ENCODE peak calls at places on chromosomes 3 and 15, in eight cellular contexts. I, N, L, Y, M, D, J and T are unnamed samples.

GRCh38 chr3:79729096-79729495 is 38.7 kb downstream of the ROBO1 start:
- DNase-seq in Y (no peak), I (no peak), M (no peak), J (no peak), L (no peak), N (peak; percentile 54), D (no peak), T (peak; percentile 88)

GRCh38 chr3:113606539-113607218 is 74.3 kb downstream of the SIDT1 start:
- DNase-seq in D (no peak), L (peak; percentile 1), M (no peak), N (no peak), J (no peak), Y (no peak), I (peak; percentile 95), T (no peak)

GRCh38 chr15:58988011-58988785 is 735 bp downstream of the RNF111 start:
- DNase-seq in L (peak; percentile 59), J (peak; percentile 67), N (peak; percentile 56), Y (peak; percentile 74), M (peak; percentile 84), D (peak; percentile 38), I (peak; percentile 87), T (no peak)

GRCh38 chr15:33840615-33841014 is 127.7 kb upstream of the CHRM5 start:
- DNase-seq in L (no peak), N (no peak), Y (no peak), J (no peak), D (no peak), I (no peak), M (no peak), T (no peak)

GRCh38 chr3:143081844-143082778 is 37.5 kb upstream of the CHST2 start:
- DNase-seq in D (no peak), J (no peak), I (peak; percentile 34), Y (no peak), M (no peak), N (no peak), L (no peak), T (no peak)

GRCh38 chr3:33250712-33251111 is 26.5 kb upstream of the FBXL2 start:
- DNase-seq in L (no peak), I (no peak), J (no peak), M (no peak), D (no peak), N (no peak), Y (no peak), T (peak; percentile 8)

GRCh38 chr3:84904819-84905555 is 53.8 kb upstream of the CADM2 start:
- DNase-seq in N (no peak), Y (peak; percentile 56), I (no peak), M (no peak), J (no peak), L (no peak), D (no peak), T (no peak)

GRCh38 chr3:64030741-64031140 is 7.4 kb upstream of the PSMD6 start:
- DNase-seq in L (peak; percentile 75), M (peak; percentile 78), I (peak; percentile 75), N (peak; percentile 72), D (peak; percentile 54), Y (peak; percentile 88), J (peak; percentile 49), T (no peak)

GRCh38 chr3:38834110-38834509 is 18.1 kb upstream of the SCN10A start:
- DNase-seq in I (peak; percentile 71), J (no peak), L (no peak), Y (peak; percentile 53), N (peak; percentile 87), D (peak; percentile 19), M (peak; percentile 75), T (peak; percentile 70)

GRCh38 chr15:42038401-42038800 is 17.6 kb upstream of the PLA2G4E start:
- DNase-seq in L (no peak), N (no peak), D (no peak), Y (no peak), M (no peak), I (no peak), J (no peak), T (no peak)

GRCh38 chr3:54909236-54909635 is 18.6 kb downstream of the LRTM1 start:
- DNase-seq in I (no peak), D (no peak), J (no peak), L (no peak), M (no peak), Y (no peak), N (no peak), T (no peak)

GRCh38 chr3:48493203-48493501 is 10.8 kb downstream of the SHISA5 start:
- DNase-seq in I (no peak), N (no peak), Y (no peak), J (no peak), D (no peak), L (no peak), M (peak; percentile 39), T (no peak)

GRCh38 chr3:46209751-46210470 is 1.8 kb upstream of the CCR1 start:
- DNase-seq in L (no peak), D (no peak), N (peak; percentile 36), M (no peak), I (no peak), Y (no peak), J (no peak), T (no peak)

GRCh38 chr3:170572665-170573253 is 13.1 kb downstream of the SLC7A14 start:
- DNase-seq in Y (no peak), J (no peak), D (no peak), N (peak; percentile 94), M (no peak), L (no peak), I (no peak), T (peak; percentile 24)

GRCh38 chr3:32423956-32424558 is 32.4 kb downstream of the CMTM7 start:
- DNase-seq in J (no peak), Y (no peak), L (no peak), M (no peak), I (peak; percentile 39), D (no peak), N (no peak), T (no peak)

GRCh38 chr3:179702271-179702947 is 49.6 kb downstream of the USP13 start:
- DNase-seq in L (no peak), D (no peak), J (no peak), N (no peak), Y (no peak), M (no peak), I (no peak), T (no peak)

GRCh38 chr15:35090104-35090807 is 5.2 kb upstream of the NANOGP8 start:
- DNase-seq in I (no peak), L (no peak), N (no peak), J (no peak), D (no peak), Y (no peak), M (no peak), T (no peak)

GRCh38 chr3:72651498-72651897 is 196.7 kb downstream of the SHQ1 start:
- DNase-seq in I (no peak), D (no peak), N (no peak), M (no peak), L (no peak), Y (no peak), J (no peak), T (no peak)

GRCh38 chr3:29065211-29065785 is 215.6 kb upstream of the RBMS3 start:
- DNase-seq in D (peak; percentile 85), L (no peak), J (no peak), Y (peak; percentile 45), N (peak; percentile 94), I (no peak), M (peak; percentile 89), T (peak; percentile 99)

GRCh38 chr3:186939536-186939935 is 9.2 kb downstream of the ST6GAL1 start:
- DNase-seq in D (no peak), I (no peak), M (no peak), N (no peak), J (no peak), L (no peak), Y (no peak), T (no peak)

GRCh38 chr3:46480481-46481195 is 15.9 kb upstream of the LTF start:
- DNase-seq in M (no peak), Y (no peak), J (no peak), N (no peak), L (no peak), D (no peak), I (no peak), T (no peak)

GRCh38 chr3:72597756-72598195 is 250.5 kb downstream of the SHQ1 start:
- DNase-seq in D (peak; percentile 2), J (no peak), Y (no peak), L (no peak), N (peak; percentile 23), I (no peak), M (no peak), T (no peak)

GRCh38 chr15:92365816-92366215 is 27.9 kb upstream of the ST8SIA2 start:
- DNase-seq in N (no peak), J (no peak), I (no peak), M (no peak), L (no peak), Y (no peak), D (no peak), T (no peak)

GRCh38 chr3:187958432-187959003 is 195.4 kb upstream of the LPP start:
- DNase-seq in J (no peak), Y (no peak), N (no peak), L (peak; percentile 29), D (no peak), M (no peak), I (peak; percentile 71), T (no peak)

GRCh38 chr3:25424238-25425013 is 3.6 kb upstream of the RARB start:
- DNase-seq in J (no peak), D (no peak), Y (no peak), L (no peak), I (no peak), N (no peak), M (no peak), T (no peak)

GRCh38 chr3:80023010-80023409 is 255.2 kb upstream of the ROBO1 start:
- DNase-seq in J (no peak), I (no peak), N (no peak), Y (no peak), M (no peak), L (no peak), D (no peak), T (no peak)

GRCh38 chr3:156674911-156675743 is 737 bp downstream of the TIPARP start:
- DNase-seq in M (peak; percentile 81), I (peak; percentile 64), D (no peak), L (peak; percentile 30), Y (peak; percentile 75), N (peak; percentile 71), J (no peak), T (no peak)

GRCh38 chr3:173225351-173225750 is 84.3 kb upstream of the SPATA16 start:
- DNase-seq in M (no peak), J (no peak), N (no peak), L (no peak), D (no peak), I (no peak), Y (no peak), T (no peak)

GRCh38 chr15:42108189-42108588 is 13.8 kb upstream of the PLA2G4D start:
- DNase-seq in J (no peak), L (no peak), D (no peak), N (peak; percentile 37), M (no peak), I (no peak), Y (no peak), T (no peak)

GRCh38 chr3:51669241-51670052 is 1.6 kb upstream of the TEX264 start:
- DNase-seq in D (peak; percentile 48), J (peak; percentile 79), L (peak; percentile 82), N (peak; percentile 86), Y (peak; percentile 97), M (peak; percentile 90), I (peak; percentile 95), T (peak; percentile 70)

GRCh38 chr15:45242289-45242688 is 9.7 kb upstream of the SLC28A2 start:
- DNase-seq in M (no peak), Y (no peak), J (no peak), N (no peak), I (peak; percentile 14), L (no peak), D (no peak), T (no peak)

GRCh38 chr3:45653205-45653604 is 36.0 kb upstream of the SACM1L start:
- DNase-seq in J (no peak), Y (no peak), L (no peak), N (no peak), M (peak; percentile 60), D (no peak), I (no peak), T (no peak)

GRCh38 chr3:172285844-172286243 is 162.4 kb downstream of the GHSR start:
- DNase-seq in L (no peak), Y (no peak), J (no peak), M (no peak), N (peak; percentile 71), D (no peak), I (no peak), T (peak; percentile 33)

GRCh38 chr3:53716998-53717397 is 129.2 kb downstream of the CHDH start:
- DNase-seq in J (no peak), L (no peak), Y (no peak), D (no peak), M (no peak), I (peak; percentile 79), N (no peak), T (no peak)